ENCODE peak calls at places on chromosome 11, in nine cellular contexts. One of them, this sample, is unnamed.

GRCh38 chr11:65503606-65503922 is 4.7 kb downstream of the MALAT1 start:
- DNase-seq in adrenal gland: no peak
- DNase-seq in spleen: no peak
- DNase-seq in tibial nerve: no peak
- DNase-seq in A549: no peak
- DNase-seq in body of pancreas: no peak
- DNase-seq in H1: no peak
- DNase-seq in stomach: no peak
- DNase-seq in IMR-90: peak; percentile 33
- DNase-seq in this sample: no peak

GRCh38 chr11:61149624-61150615 is 11.3 kb downstream of the VPS37C start:
- DNase-seq in adrenal gland: no peak
- DNase-seq in spleen: peak; percentile 73
- DNase-seq in tibial nerve: no peak
- DNase-seq in A549: no peak
- DNase-seq in body of pancreas: peak; percentile 42
- DNase-seq in H1: no peak
- DNase-seq in stomach: peak; percentile 56
- DNase-seq in IMR-90: peak; percentile 63
- DNase-seq in this sample: peak; percentile 45

GRCh38 chr11:67584205-67584880 is 731 bp downstream of the GSTP1 start:
- DNase-seq in adrenal gland: peak; percentile 81
- DNase-seq in spleen: peak; percentile 91
- DNase-seq in tibial nerve: peak; percentile 61
- DNase-seq in A549: no peak
- DNase-seq in body of pancreas: peak; percentile 89
- DNase-seq in H1: no peak
- DNase-seq in stomach: peak; percentile 81
- DNase-seq in IMR-90: peak; percentile 54
- DNase-seq in this sample: no peak

GRCh38 chr11:45918331-45918941 is 759 bp upstream of the PEX16 start:
- DNase-seq in adrenal gland: peak; percentile 88
- DNase-seq in spleen: peak; percentile 95
- DNase-seq in tibial nerve: peak; percentile 79
- DNase-seq in A549: peak; percentile 66
- DNase-seq in body of pancreas: peak; percentile 88
- DNase-seq in H1: no peak
- DNase-seq in stomach: peak; percentile 87
- DNase-seq in IMR-90: peak; percentile 64
- DNase-seq in this sample: peak; percentile 93

GRCh38 chr11:2914475-2915195 is 14.6 kb downstream of the PHLDA2 start:
- DNase-seq in adrenal gland: no peak
- DNase-seq in spleen: no peak
- DNase-seq in tibial nerve: no peak
- DNase-seq in A549: no peak
- DNase-seq in body of pancreas: no peak
- DNase-seq in H1: no peak
- DNase-seq in stomach: peak; percentile 50
- DNase-seq in IMR-90: no peak
- DNase-seq in this sample: no peak

GRCh38 chr11:131254254-131254653 is 116.2 kb upstream of the NTM start:
- DNase-seq in adrenal gland: no peak
- DNase-seq in spleen: no peak
- DNase-seq in tibial nerve: no peak
- DNase-seq in A549: no peak
- DNase-seq in body of pancreas: no peak
- DNase-seq in H1: no peak
- DNase-seq in stomach: no peak
- DNase-seq in IMR-90: no peak
- DNase-seq in this sample: no peak

GRCh38 chr11:132062541-132062940 is 692.1 kb downstream of the NTM start:
- DNase-seq in adrenal gland: no peak
- DNase-seq in spleen: no peak
- DNase-seq in tibial nerve: no peak
- DNase-seq in A549: no peak
- DNase-seq in body of pancreas: no peak
- DNase-seq in H1: no peak
- DNase-seq in stomach: no peak
- DNase-seq in IMR-90: peak; percentile 77
- DNase-seq in this sample: no peak

GRCh38 chr11:115314330-115314729 is 189.9 kb downstream of the CADM1 start:
- DNase-seq in adrenal gland: no peak
- DNase-seq in spleen: no peak
- DNase-seq in tibial nerve: no peak
- DNase-seq in A549: no peak
- DNase-seq in body of pancreas: no peak
- DNase-seq in H1: no peak
- DNase-seq in stomach: no peak
- DNase-seq in IMR-90: peak; percentile 21
- DNase-seq in this sample: no peak

GRCh38 chr11:102166175-102166574 is 55.9 kb downstream of the YAP1 start:
- DNase-seq in adrenal gland: no peak
- DNase-seq in spleen: no peak
- DNase-seq in tibial nerve: no peak
- DNase-seq in A549: no peak
- DNase-seq in body of pancreas: no peak
- DNase-seq in H1: no peak
- DNase-seq in stomach: no peak
- DNase-seq in IMR-90: no peak
- DNase-seq in this sample: no peak

GRCh38 chr11:102171101-102171500 is 60.9 kb downstream of the YAP1 start:
- DNase-seq in adrenal gland: no peak
- DNase-seq in spleen: no peak
- DNase-seq in tibial nerve: no peak
- DNase-seq in A549: no peak
- DNase-seq in body of pancreas: no peak
- DNase-seq in H1: no peak
- DNase-seq in stomach: no peak
- DNase-seq in IMR-90: peak; percentile 85
- DNase-seq in this sample: no peak

GRCh38 chr11:102163368-102163767 is 53.1 kb downstream of the YAP1 start:
- DNase-seq in adrenal gland: no peak
- DNase-seq in spleen: no peak
- DNase-seq in tibial nerve: no peak
- DNase-seq in A549: no peak
- DNase-seq in body of pancreas: no peak
- DNase-seq in H1: no peak
- DNase-seq in stomach: no peak
- DNase-seq in IMR-90: no peak
- DNase-seq in this sample: no peak

GRCh38 chr11:102172127-102172848 is 62.0 kb downstream of the YAP1 start:
- DNase-seq in adrenal gland: peak; percentile 45
- DNase-seq in spleen: no peak
- DNase-seq in tibial nerve: no peak
- DNase-seq in A549: no peak
- DNase-seq in body of pancreas: no peak
- DNase-seq in H1: no peak
- DNase-seq in stomach: no peak
- DNase-seq in IMR-90: peak; percentile 54
- DNase-seq in this sample: no peak

DNA sequence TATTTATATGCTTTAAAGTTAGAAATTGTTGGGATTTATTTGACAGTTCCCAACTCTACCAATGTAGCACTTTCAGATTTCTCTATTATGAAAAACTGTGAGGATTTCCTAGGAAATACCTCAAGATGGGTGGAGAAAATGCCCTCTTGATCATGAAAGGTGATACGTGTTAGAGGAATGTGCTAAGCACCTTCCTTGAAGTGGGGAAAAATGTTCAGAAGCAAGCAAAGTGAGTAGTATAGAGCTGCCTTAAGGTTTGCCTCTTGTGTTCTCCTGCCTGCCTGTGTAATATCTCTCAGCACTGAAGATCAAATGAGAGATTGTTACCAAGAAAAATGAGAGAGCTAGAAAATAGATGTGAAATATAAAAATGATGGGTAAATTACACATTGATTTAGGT is 58.2 kb downstream of the YAP1 start:
- DNase-seq in adrenal gland: no peak
- DNase-seq in spleen: no peak
- DNase-seq in tibial nerve: no peak
- DNase-seq in A549: no peak
- DNase-seq in body of pancreas: no peak
- DNase-seq in H1: no peak
- DNase-seq in stomach: no peak
- DNase-seq in IMR-90: no peak
- DNase-seq in this sample: no peak
- H3K27ac ChIP-seq in adrenal gland: no peak overlapping the region
- H3K27ac ChIP-seq in spleen: no peak overlapping the region
- H3K27ac ChIP-seq in tibial nerve: no peak overlapping the region
- H3K27ac ChIP-seq in A549: no peak overlapping the region
- H3K27ac ChIP-seq in body of pancreas: no peak overlapping the region
- H3K27ac ChIP-seq in H1: no peak overlapping the region
- H3K27ac ChIP-seq in stomach: no peak overlapping the region
- H3K27ac ChIP-seq in IMR-90: no peak overlapping the region
- H3K27ac ChIP-seq in this sample: no peak overlapping the region

GRCh38 chr11:71935338-71935925 is 6.6 kb downstream of the RNF121 start:
- DNase-seq in adrenal gland: no peak
- DNase-seq in spleen: no peak
- DNase-seq in tibial nerve: no peak
- DNase-seq in A549: no peak
- DNase-seq in body of pancreas: no peak
- DNase-seq in H1: no peak
- DNase-seq in stomach: no peak
- DNase-seq in IMR-90: no peak
- DNase-seq in this sample: no peak

GRCh38 chr11:71937826-71938225 is 9.0 kb downstream of the RNF121 start:
- DNase-seq in adrenal gland: no peak
- DNase-seq in spleen: no peak
- DNase-seq in tibial nerve: no peak
- DNase-seq in A549: no peak
- DNase-seq in body of pancreas: no peak
- DNase-seq in H1: no peak
- DNase-seq in stomach: peak; percentile 53
- DNase-seq in IMR-90: no peak
- DNase-seq in this sample: peak; percentile 73

GRCh38 chr11:71933141-71933933 is 4.5 kb downstream of the RNF121 start:
- DNase-seq in adrenal gland: no peak
- DNase-seq in spleen: no peak
- DNase-seq in tibial nerve: no peak
- DNase-seq in A549: no peak
- DNase-seq in body of pancreas: no peak
- DNase-seq in H1: no peak
- DNase-seq in stomach: no peak
- DNase-seq in IMR-90: no peak
- DNase-seq in this sample: no peak

GRCh38 chr11:71934213-71934612 is 5.4 kb downstream of the RNF121 start:
- DNase-seq in adrenal gland: no peak
- DNase-seq in spleen: no peak
- DNase-seq in tibial nerve: no peak
- DNase-seq in A549: no peak
- DNase-seq in body of pancreas: no peak
- DNase-seq in H1: no peak
- DNase-seq in stomach: no peak
- DNase-seq in IMR-90: no peak
- DNase-seq in this sample: no peak

DNA sequence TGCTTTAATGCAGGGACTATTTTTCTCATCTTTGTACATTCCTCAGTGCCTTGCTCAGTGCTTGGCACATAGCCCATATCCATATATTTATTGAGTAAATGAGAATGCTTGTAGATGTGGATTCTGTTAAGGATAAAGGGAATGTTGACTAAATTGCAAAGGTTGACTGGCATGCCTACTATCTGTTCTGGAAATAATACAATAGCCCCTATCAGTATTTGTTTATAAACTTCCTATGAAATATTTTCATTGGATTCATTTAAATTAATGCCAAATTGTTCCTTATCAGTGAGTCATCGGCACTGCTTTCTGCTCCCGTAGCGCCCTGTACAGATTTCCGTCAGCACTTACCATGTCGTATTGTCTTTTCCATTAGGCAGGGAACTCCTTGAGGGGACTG is 8.0 kb downstream of the RNF121 start:
- DNase-seq in adrenal gland: no peak
- DNase-seq in spleen: no peak
- DNase-seq in tibial nerve: no peak
- DNase-seq in A549: peak; percentile 75
- DNase-seq in body of pancreas: no peak
- DNase-seq in H1: no peak
- DNase-seq in stomach: no peak
- DNase-seq in IMR-90: peak; percentile 53
- DNase-seq in this sample: no peak
- TF ChIP-seq CTCF in adrenal gland: no peak
- TF ChIP-seq CTCF in spleen: no peak
- TF ChIP-seq CTCF in tibial nerve: no peak
- TF ChIP-seq CTCF in A549: no peak
- TF ChIP-seq CTCF in body of pancreas: no peak
- TF ChIP-seq CTCF in H1: no peak
- TF ChIP-seq CTCF in stomach: no peak
- TF ChIP-seq CTCF in IMR-90: no peak
- TF ChIP-seq CTCF in this sample: no peak

GRCh38 chr11:62553839-62554361 is 7.3 kb upstream of the AHNAK start:
- DNase-seq in adrenal gland: no peak
- DNase-seq in spleen: no peak
- DNase-seq in tibial nerve: no peak
- DNase-seq in A549: peak; percentile 78
- DNase-seq in body of pancreas: no peak
- DNase-seq in H1: no peak
- DNase-seq in stomach: no peak
- DNase-seq in IMR-90: peak; percentile 92
- DNase-seq in this sample: peak; percentile 19

GRCh38 chr11:62552465-62552782 is 5.8 kb upstream of the AHNAK start:
- DNase-seq in adrenal gland: no peak
- DNase-seq in spleen: no peak
- DNase-seq in tibial nerve: no peak
- DNase-seq in A549: no peak
- DNase-seq in body of pancreas: no peak
- DNase-seq in H1: no peak
- DNase-seq in stomach: no peak
- DNase-seq in IMR-90: peak; percentile 60
- DNase-seq in this sample: peak; percentile 28

GRCh38 chr11:62554377-62554776 is 7.8 kb upstream of the AHNAK start:
- DNase-seq in adrenal gland: no peak
- DNase-seq in spleen: no peak
- DNase-seq in tibial nerve: peak; percentile 43
- DNase-seq in A549: no peak
- DNase-seq in body of pancreas: no peak
- DNase-seq in H1: no peak
- DNase-seq in stomach: no peak
- DNase-seq in IMR-90: no peak
- DNase-seq in this sample: peak; percentile 55

GRCh38 chr11:62555464-62556092 is 9.0 kb upstream of the AHNAK start:
- DNase-seq in adrenal gland: no peak
- DNase-seq in spleen: no peak
- DNase-seq in tibial nerve: peak; percentile 31
- DNase-seq in A549: no peak
- DNase-seq in body of pancreas: peak; percentile 50
- DNase-seq in H1: no peak
- DNase-seq in stomach: no peak
- DNase-seq in IMR-90: peak; percentile 30
- DNase-seq in this sample: no peak

GRCh38 chr11:62552931-62553838 is 6.6 kb upstream of the AHNAK start:
- DNase-seq in adrenal gland: peak; percentile 91
- DNase-seq in spleen: peak; percentile 85
- DNase-seq in tibial nerve: peak; percentile 83
- DNase-seq in A549: peak; percentile 95
- DNase-seq in body of pancreas: peak; percentile 84
- DNase-seq in H1: peak; percentile 73
- DNase-seq in stomach: peak; percentile 91
- DNase-seq in IMR-90: peak; percentile 96
- DNase-seq in this sample: peak; percentile 84
- TF ChIP-seq POLR2A in adrenal gland: peak; percentile 77
- TF ChIP-seq POLR2A in spleen: no peak
- TF ChIP-seq POLR2A in tibial nerve: peak; percentile 73
- TF ChIP-seq POLR2A in A549: no peak
- TF ChIP-seq POLR2A in body of pancreas: peak; percentile 51
- TF ChIP-seq POLR2A in H1: no peak
- TF ChIP-seq POLR2A in stomach: no peak
- TF ChIP-seq POLR2A in IMR-90: peak; percentile 76
- TF ChIP-seq POLR2A in this sample: no peak

DNA sequence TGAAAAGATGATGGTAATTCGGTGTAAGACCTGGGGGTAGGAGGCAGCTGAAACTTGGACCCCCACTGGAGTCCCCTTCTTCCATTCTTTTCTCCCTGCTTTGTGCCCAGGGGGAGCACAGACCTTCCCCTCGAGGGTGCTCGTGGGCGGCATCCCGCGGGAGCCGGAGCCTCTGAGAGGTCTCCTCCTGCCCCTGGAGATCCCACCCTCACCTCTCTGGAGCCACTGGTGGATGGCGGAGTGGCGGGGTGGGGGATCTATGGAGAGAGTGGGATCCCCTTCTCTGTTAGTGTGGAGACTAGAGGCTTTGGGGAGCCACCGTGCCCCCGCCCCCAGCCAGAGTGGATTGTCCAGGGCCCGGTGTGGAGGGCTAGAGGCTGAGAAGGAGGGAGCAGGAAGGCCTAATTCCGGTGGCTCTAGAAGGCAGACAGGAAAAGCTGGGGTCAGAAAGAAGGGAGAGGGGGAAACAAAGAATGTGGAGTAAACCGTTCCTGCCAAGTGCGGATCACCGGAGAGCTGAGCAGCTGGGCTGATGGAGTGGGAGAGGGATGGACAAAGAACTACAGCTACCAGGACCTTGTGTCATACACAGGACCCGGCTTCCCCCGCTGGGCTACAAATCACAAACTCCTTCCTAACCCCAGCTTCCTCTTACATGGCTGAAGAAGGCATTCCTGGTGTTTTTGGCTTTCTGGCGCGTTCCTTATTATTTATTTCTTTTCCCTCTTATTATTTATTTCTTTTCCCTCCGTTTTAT is 41.9 kb downstream of the KCNJ1 start:
- DNase-seq in adrenal gland: no peak
- DNase-seq in spleen: peak; percentile 74
- DNase-seq in tibial nerve: no peak
- DNase-seq in A549: no peak
- DNase-seq in body of pancreas: no peak
- DNase-seq in H1: no peak
- DNase-seq in stomach: no peak
- DNase-seq in IMR-90: no peak
- DNase-seq in this sample: no peak
- H3K27ac ChIP-seq in adrenal gland: peak overlapping the region; percentile 65
- H3K27ac ChIP-seq in spleen: peak overlapping the region; percentile 24
- H3K27ac ChIP-seq in tibial nerve: no peak overlapping the region
- H3K27ac ChIP-seq in A549: no peak overlapping the region
- H3K27ac ChIP-seq in body of pancreas: no peak overlapping the region
- H3K27ac ChIP-seq in H1: no peak overlapping the region
- H3K27ac ChIP-seq in stomach: no peak overlapping the region
- H3K27ac ChIP-seq in IMR-90: no peak overlapping the region
- H3K27ac ChIP-seq in this sample: no peak overlapping the region

This sample was measured in right lobe of liver.